ENCODE peak calls at places on chromosomes 12 and 14, in nine cellular contexts. A, O, M, C, F, G, T, K and Y are unnamed samples.
A peak's percentile ranks its signal among the peaks of the same experiment; 100 is the strongest.

GRCh38 chr12:75913502-75914110 is 118.0 kb downstream of the PHLDA1 start:
- DNase-seq in F (no peak), A (no peak), K (no peak), G (no peak), T (peak; percentile 67), O (no peak), M (peak; percentile 41), C (no peak), Y (no peak)

GRCh38 chr12:104702565-104703139 is 245.9 kb downstream of the CHST11 start:
- DNase-seq in O (no peak), A (no peak), G (no peak), F (no peak), T (no peak), K (no peak), C (no peak), M (no peak), Y (no peak)

GRCh38 chr12:823043-823698 is 70.8 kb downstream of the WNK1 start:
- DNase-seq in C (no peak), T (no peak), A (no peak), G (no peak), O (no peak), F (no peak), K (peak; percentile 43), M (no peak), Y (no peak)

GRCh38 chr12:49478949-49479664 is 59.7 kb upstream of the KCNH3 start:
- DNase-seq in T (no peak), O (no peak), A (no peak), C (no peak), K (no peak), M (no peak), G (no peak), F (no peak), Y (no peak)

GRCh38 chr12:75587340-75588106 is 76.1 kb upstream of the KRR1 start:
- DNase-seq in G (no peak), M (no peak), C (no peak), K (no peak), O (no peak), T (no peak), F (no peak), A (no peak), Y (no peak)

GRCh38 chr12:110282956-110283817 is 2.1 kb downstream of the ATP2A2 start:
- DNase-seq in M (no peak), C (no peak), K (peak; percentile 13), G (no peak), A (no peak), F (no peak), T (no peak), O (no peak), Y (no peak)

GRCh38 chr12:3705349-3705675 is 47.6 kb downstream of the CRACR2A start:
- DNase-seq in F (no peak), K (no peak), O (no peak), A (no peak), C (no peak), G (no peak), M (no peak), T (no peak), Y (no peak)

GRCh38 chr12:40020261-40020691 is 85.6 kb downstream of the SLC2A13 start:
- DNase-seq in A (no peak), T (no peak), K (no peak), F (no peak), M (no peak), C (no peak), O (no peak), G (no peak), Y (no peak)

GRCh38 chr14:64715628-64716412 is 11.6 kb downstream of the PLEKHG3 start:
- DNase-seq in M (no peak), O (peak; percentile 47), F (no peak), K (no peak), A (peak; percentile 53), T (no peak), C (peak; percentile 65), G (no peak), Y (no peak)

GRCh38 chr14:69259531-69260245 is at the start of gene GALNT16:
- DNase-seq in A (peak; percentile 38), C (peak; percentile 86), F (no peak), O (peak; percentile 17), G (peak; percentile 53), M (no peak), T (peak; percentile 53), K (no peak), Y (peak; percentile 36)

GRCh38 chr12:92987846-92988621 is 58.9 kb upstream of the EEA1 start:
- DNase-seq in G (no peak), A (no peak), M (no peak), F (no peak), T (no peak), K (peak; percentile 47), O (no peak), C (peak; percentile 7), Y (no peak)